ENCODE peak calls at places on chromosome 6, in nine cellular contexts. One of them, this sample, is unnamed.

GRCh38 chr6:74867286-74867685 is 338.6 kb downstream of the COL12A1 start:
- DNase-seq in tibial nerve: no peak
- DNase-seq in H54: no peak
- DNase-seq in adrenal gland: no peak
- DNase-seq in HCT116: no peak
- DNase-seq in uterus: no peak
- DNase-seq in body of pancreas: no peak
- DNase-seq in sigmoid colon: no peak
- DNase-seq in A549: no peak
- DNase-seq in this sample: no peak

GRCh38 chr6:25714765-25715164 is 39.8 kb upstream of the SLC17A4 start:
- DNase-seq in A549: no peak
- DNase-seq in tibial nerve: no peak
- DNase-seq in body of pancreas: no peak
- DNase-seq in HCT116: no peak
- DNase-seq in H54: no peak
- DNase-seq in adrenal gland: no peak
- DNase-seq in uterus: no peak
- DNase-seq in sigmoid colon: no peak
- DNase-seq in this sample: no peak

GRCh38 chr6:42131531-42131930 is 10.9 kb downstream of the C6orf132 start:
- DNase-seq in adrenal gland: no peak
- DNase-seq in tibial nerve: no peak
- DNase-seq in A549: no peak
- DNase-seq in uterus: no peak
- DNase-seq in body of pancreas: no peak
- DNase-seq in sigmoid colon: no peak
- DNase-seq in H54: peak
- DNase-seq in HCT116: no peak
- DNase-seq in this sample: no peak

GRCh38 chr6:153024401-153025017 is 22.0 kb upstream of the MTRF1L start:
- DNase-seq in HCT116: peak
- DNase-seq in H54: no peak
- DNase-seq in body of pancreas: peak
- DNase-seq in tibial nerve: peak
- DNase-seq in uterus: peak
- DNase-seq in adrenal gland: peak
- DNase-seq in A549: peak
- DNase-seq in sigmoid colon: no peak
- DNase-seq in this sample: peak

GRCh38 chr6:150971230-150971629 is 105.7 kb downstream of the MTHFD1L start:
- DNase-seq in A549: no peak
- DNase-seq in body of pancreas: no peak
- DNase-seq in HCT116: no peak
- DNase-seq in uterus: no peak
- DNase-seq in adrenal gland: no peak
- DNase-seq in tibial nerve: no peak
- DNase-seq in sigmoid colon: no peak
- DNase-seq in H54: no peak
- DNase-seq in this sample: no peak

GRCh38 chr6:1552296-1552761 is 57.4 kb upstream of the FOXC1 start:
- DNase-seq in body of pancreas: no peak
- DNase-seq in HCT116: peak
- DNase-seq in sigmoid colon: no peak
- DNase-seq in tibial nerve: no peak
- DNase-seq in uterus: no peak
- DNase-seq in H54: peak
- DNase-seq in adrenal gland: no peak
- DNase-seq in A549: peak
- DNase-seq in this sample: no peak

GRCh38 chr6:130848945-130849344 is 21.7 kb downstream of the SMLR1 start:
- DNase-seq in tibial nerve: no peak
- DNase-seq in sigmoid colon: no peak
- DNase-seq in H54: no peak
- DNase-seq in HCT116: no peak
- DNase-seq in uterus: no peak
- DNase-seq in body of pancreas: no peak
- DNase-seq in A549: no peak
- DNase-seq in adrenal gland: no peak
- DNase-seq in this sample: no peak

GRCh38 chr6:89310929-89311328 is 4.2 kb downstream of the GABRR2 start:
- DNase-seq in A549: no peak
- DNase-seq in H54: peak
- DNase-seq in body of pancreas: no peak
- DNase-seq in tibial nerve: no peak
- DNase-seq in HCT116: no peak
- DNase-seq in uterus: no peak
- DNase-seq in adrenal gland: no peak
- DNase-seq in sigmoid colon: no peak
- DNase-seq in this sample: no peak

GRCh38 chr6:168546173-168546572 is 105.2 kb downstream of the SMOC2 start:
- DNase-seq in uterus: peak
- DNase-seq in adrenal gland: no peak
- DNase-seq in body of pancreas: peak
- DNase-seq in sigmoid colon: no peak
- DNase-seq in HCT116: no peak
- DNase-seq in H54: no peak
- DNase-seq in tibial nerve: peak
- DNase-seq in A549: no peak
- DNase-seq in this sample: no peak

GRCh38 chr6:21873562-21873961 is 280.0 kb downstream of the SOX4 start:
- DNase-seq in adrenal gland: no peak
- DNase-seq in A549: no peak
- DNase-seq in body of pancreas: peak
- DNase-seq in H54: no peak
- DNase-seq in sigmoid colon: peak
- DNase-seq in uterus: peak
- DNase-seq in HCT116: no peak
- DNase-seq in tibial nerve: peak
- DNase-seq in this sample: no peak

GRCh38 chr6:42315991-42316378 is 98.3 kb upstream of the MRPS10 start:
- DNase-seq in body of pancreas: peak
- DNase-seq in uterus: peak
- DNase-seq in A549: peak
- DNase-seq in H54: peak
- DNase-seq in adrenal gland: peak
- DNase-seq in tibial nerve: no peak
- DNase-seq in sigmoid colon: no peak
- DNase-seq in HCT116: peak
- DNase-seq in this sample: no peak

GRCh38 chr6:16583151-16583762 is 178.0 kb downstream of the ATXN1 start:
- DNase-seq in body of pancreas: no peak
- DNase-seq in adrenal gland: no peak
- DNase-seq in uterus: no peak
- DNase-seq in HCT116: no peak
- DNase-seq in H54: no peak
- DNase-seq in A549: no peak
- DNase-seq in sigmoid colon: no peak
- DNase-seq in tibial nerve: no peak
- DNase-seq in this sample: no peak

GRCh38 chr6:4687989-4688947 is 87.9 kb upstream of the CDYL start:
- DNase-seq in body of pancreas: peak
- DNase-seq in uterus: no peak
- DNase-seq in sigmoid colon: no peak
- DNase-seq in H54: peak
- DNase-seq in tibial nerve: peak
- DNase-seq in HCT116: peak
- DNase-seq in A549: peak
- DNase-seq in adrenal gland: peak
- DNase-seq in this sample: no peak

GRCh38 chr6:13485923-13486557 is 1.4 kb downstream of the GFOD1 start:
- DNase-seq in A549: peak
- DNase-seq in uterus: no peak
- DNase-seq in body of pancreas: peak
- DNase-seq in adrenal gland: no peak
- DNase-seq in sigmoid colon: peak
- DNase-seq in HCT116: no peak
- DNase-seq in H54: peak
- DNase-seq in tibial nerve: no peak
- DNase-seq in this sample: peak

GRCh38 chr6:30679765-30680535 is 6.5 kb downstream of the PPP1R18 start:
- DNase-seq in A549: no peak
- DNase-seq in uterus: no peak
- DNase-seq in tibial nerve: no peak
- DNase-seq in body of pancreas: no peak
- DNase-seq in HCT116: no peak
- DNase-seq in H54: no peak
- DNase-seq in sigmoid colon: no peak
- DNase-seq in adrenal gland: no peak
- DNase-seq in this sample: no peak

GRCh38 chr6:137571854-137572253 is 77.7 kb upstream of the OLIG3 start:
- DNase-seq in tibial nerve: peak
- DNase-seq in A549: peak
- DNase-seq in body of pancreas: peak
- DNase-seq in uterus: no peak
- DNase-seq in sigmoid colon: no peak
- DNase-seq in HCT116: peak
- DNase-seq in H54: no peak
- DNase-seq in adrenal gland: no peak
- DNase-seq in this sample: no peak

GRCh38 chr6:12605888-12606345 is 110.7 kb upstream of the PHACTR1 start:
- DNase-seq in HCT116: peak
- DNase-seq in sigmoid colon: no peak
- DNase-seq in body of pancreas: peak
- DNase-seq in uterus: peak
- DNase-seq in A549: peak
- DNase-seq in H54: no peak
- DNase-seq in adrenal gland: peak
- DNase-seq in tibial nerve: peak
- DNase-seq in this sample: no peak

GRCh38 chr6:86825436-86825835 is 111.9 kb upstream of the HTR1E start:
- DNase-seq in body of pancreas: no peak
- DNase-seq in uterus: no peak
- DNase-seq in sigmoid colon: no peak
- DNase-seq in adrenal gland: no peak
- DNase-seq in H54: no peak
- DNase-seq in tibial nerve: no peak
- DNase-seq in HCT116: no peak
- DNase-seq in A549: no peak
- DNase-seq in this sample: no peak
- TF ChIP-seq POLR2A in body of pancreas: no peak
- TF ChIP-seq POLR2A in uterus: no peak
- TF ChIP-seq POLR2A in sigmoid colon: no peak
- TF ChIP-seq POLR2A in adrenal gland: no peak
- TF ChIP-seq POLR2A in H54: no peak
- TF ChIP-seq POLR2A in tibial nerve: no peak
- TF ChIP-seq POLR2A in HCT116: no peak
- TF ChIP-seq POLR2A in A549: no peak
- TF ChIP-seq POLR2A in this sample: no peak

DNA sequence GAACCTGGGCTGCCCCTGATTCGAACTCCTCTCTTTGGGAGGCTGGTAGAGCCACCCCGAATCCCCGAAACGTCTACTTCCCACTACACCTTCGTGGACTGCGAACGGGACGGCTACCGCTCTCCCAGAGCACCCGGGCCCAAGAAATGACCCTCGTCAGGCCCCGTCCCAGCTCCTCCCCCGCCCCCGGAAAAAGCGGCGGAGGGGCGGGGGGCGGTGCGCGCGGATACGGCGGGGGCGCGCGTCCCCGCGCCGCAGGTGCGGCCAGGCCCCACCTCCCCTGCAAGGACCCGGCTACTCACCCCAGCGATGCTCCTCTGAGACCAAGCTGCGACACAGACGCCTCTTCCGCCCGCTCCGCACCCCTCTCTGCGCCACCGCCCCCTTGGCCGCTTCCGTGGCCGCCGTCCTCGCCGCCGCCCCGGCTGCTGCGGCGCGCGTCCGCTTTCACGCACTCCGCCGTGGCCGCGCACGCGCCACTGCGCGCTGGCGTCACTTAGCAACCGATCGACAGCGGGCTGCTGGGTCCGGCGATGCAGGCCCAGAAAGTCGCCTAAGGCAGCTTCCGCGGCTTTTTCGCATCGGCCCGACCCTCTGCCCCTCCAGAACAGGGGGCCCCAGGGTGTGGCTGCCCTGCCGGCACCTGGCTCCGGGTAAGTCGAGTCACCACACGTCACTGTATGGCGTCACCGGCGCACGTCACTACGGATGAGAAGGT is at the start of gene BTBD9:
- DNase-seq in H54: peak
- DNase-seq in HCT116: peak
- DNase-seq in adrenal gland: peak
- DNase-seq in A549: peak
- DNase-seq in body of pancreas: peak
- DNase-seq in uterus: peak
- DNase-seq in tibial nerve: peak
- DNase-seq in sigmoid colon: peak
- DNase-seq in this sample: peak
- TF ChIP-seq POLR2A in H54: peak
- TF ChIP-seq POLR2A in HCT116: peak
- TF ChIP-seq POLR2A in adrenal gland: peak
- TF ChIP-seq POLR2A in A549: peak
- TF ChIP-seq POLR2A in body of pancreas: peak
- TF ChIP-seq POLR2A in uterus: peak
- TF ChIP-seq POLR2A in tibial nerve: peak
- TF ChIP-seq POLR2A in sigmoid colon: peak
- TF ChIP-seq POLR2A in this sample: peak

GRCh38 chr6:128461517-128461916 is 58.9 kb downstream of the PTPRK start:
- DNase-seq in HCT116: no peak
- DNase-seq in tibial nerve: no peak
- DNase-seq in body of pancreas: no peak
- DNase-seq in sigmoid colon: no peak
- DNase-seq in A549: no peak
- DNase-seq in adrenal gland: no peak
- DNase-seq in uterus: no peak
- DNase-seq in H54: no peak
- DNase-seq in this sample: no peak

GRCh38 chr6:128464790-128465189 is 55.6 kb downstream of the PTPRK start:
- DNase-seq in tibial nerve: no peak
- DNase-seq in HCT116: no peak
- DNase-seq in H54: no peak
- DNase-seq in body of pancreas: no peak
- DNase-seq in sigmoid colon: no peak
- DNase-seq in A549: no peak
- DNase-seq in uterus: no peak
- DNase-seq in adrenal gland: no peak
- DNase-seq in this sample: no peak

GRCh38 chr6:128465368-128466343 is 54.7 kb downstream of the PTPRK start:
- DNase-seq in tibial nerve: no peak
- DNase-seq in body of pancreas: no peak
- DNase-seq in HCT116: no peak
- DNase-seq in uterus: no peak
- DNase-seq in A549: no peak
- DNase-seq in adrenal gland: no peak
- DNase-seq in H54: no peak
- DNase-seq in sigmoid colon: no peak
- DNase-seq in this sample: no peak

GRCh38 chr6:128463942-128464341 is 56.5 kb downstream of the PTPRK start:
- DNase-seq in H54: no peak
- DNase-seq in HCT116: no peak
- DNase-seq in tibial nerve: no peak
- DNase-seq in body of pancreas: no peak
- DNase-seq in A549: no peak
- DNase-seq in adrenal gland: no peak
- DNase-seq in uterus: no peak
- DNase-seq in sigmoid colon: no peak
- DNase-seq in this sample: no peak
- TF ChIP-seq POLR2A in H54: no peak
- TF ChIP-seq POLR2A in HCT116: no peak
- TF ChIP-seq POLR2A in tibial nerve: no peak
- TF ChIP-seq POLR2A in body of pancreas: no peak
- TF ChIP-seq POLR2A in A549: no peak
- TF ChIP-seq POLR2A in adrenal gland: no peak
- TF ChIP-seq POLR2A in uterus: no peak
- TF ChIP-seq POLR2A in sigmoid colon: no peak
- TF ChIP-seq POLR2A in this sample: no peak

GRCh38 chr6:95159557-95159956 is 417.8 kb upstream of the MANEA start:
- DNase-seq in adrenal gland: no peak
- DNase-seq in body of pancreas: no peak
- DNase-seq in A549: no peak
- DNase-seq in sigmoid colon: no peak
- DNase-seq in tibial nerve: no peak
- DNase-seq in H54: no peak
- DNase-seq in HCT116: no peak
- DNase-seq in uterus: no peak
- DNase-seq in this sample: no peak
- TF ChIP-seq POLR2A in adrenal gland: no peak
- TF ChIP-seq POLR2A in body of pancreas: no peak
- TF ChIP-seq POLR2A in A549: no peak
- TF ChIP-seq POLR2A in sigmoid colon: no peak
- TF ChIP-seq POLR2A in tibial nerve: no peak
- TF ChIP-seq POLR2A in H54: no peak
- TF ChIP-seq POLR2A in HCT116: no peak
- TF ChIP-seq POLR2A in uterus: no peak
- TF ChIP-seq POLR2A in this sample: no peak